ENCODE peak calls at places on chromosomes 1 and 21, in six cellular contexts. S, M, X, D, Z and V are unnamed samples.

GRCh38 chr1:189658381-189658780 is 819.3 kb downstream of the BRINP3 start:
- DNase-seq in X (peak; percentile 38), M (no peak), Z (no peak), S (no peak), D (no peak), V (peak; percentile 47)

GRCh38 chr1:58290685-58291372 is 255.7 kb downstream of the OMA1 start:
- DNase-seq in Z (no peak), X (peak; percentile 14), S (no peak), M (no peak), D (no peak), V (peak; percentile 1)

GRCh38 chr1:113396585-113396984 is 6.3 kb downstream of the MAGI3 start:
- DNase-seq in Z (no peak), S (no peak), D (no peak), X (no peak), M (no peak), V (no peak)

GRCh38 chr21:27196651-27197050 is 229.8 kb upstream of the ADAMTS5 start:
- DNase-seq in M (no peak), D (no peak), S (no peak), X (no peak), Z (no peak), V (no peak)

GRCh38 chr1:41616563-41616962 is 132.1 kb upstream of the EDN2 start:
- DNase-seq in X (no peak), Z (no peak), M (no peak), D (no peak), S (no peak), V (no peak)

GRCh38 chr1:212070720-212071302 is 35.3 kb downstream of the DTL start:
- DNase-seq in D (no peak), X (no peak), Z (no peak), S (no peak), M (no peak), V (peak; percentile 65)

GRCh38 chr1:94327001-94327685 is 89.8 kb upstream of the ARHGAP29 start:
- DNase-seq in M (no peak), X (no peak), S (no peak), Z (no peak), D (no peak), V (no peak)

GRCh38 chr1:25906644-25907300 is 553 bp upstream of the STMN1 start:
- DNase-seq in Z (no peak), S (no peak), X (no peak), M (no peak), D (no peak), V (no peak)

GRCh38 chr1:241048558-241048957 is 308.4 kb downstream of the RGS7 start:
- DNase-seq in X (no peak), S (no peak), Z (no peak), M (no peak), D (no peak), V (no peak)

GRCh38 chr1:40508375-40509341 is at the start of gene EXO5:
- DNase-seq in S (peak; percentile 81), X (peak; percentile 51), M (peak; percentile 56), D (peak; percentile 83), Z (peak; percentile 61), V (peak; percentile 44)

GRCh38 chr1:37471345-37472231 is 2.8 kb upstream of the ZC3H12A start:
- DNase-seq in X (peak; percentile 72), M (no peak), D (peak; percentile 95), Z (no peak), S (no peak), V (peak; percentile 66)

GRCh38 chr1:150516050-150516591 is 569 bp downstream of the FALEC start:
- DNase-seq in D (no peak), X (no peak), Z (no peak), S (no peak), M (no peak), V (peak; percentile 17)

GRCh38 chr1:212667223-212668139 is 32.2 kb downstream of the BATF3 start:
- DNase-seq in Z (no peak), S (no peak), M (no peak), X (peak; percentile 82), D (peak; percentile 80), V (peak; percentile 16)

GRCh38 chr1:187383366-187383765 is 554.6 kb downstream of the PLA2G4A start:
- DNase-seq in Z (no peak), S (no peak), X (no peak), M (no peak), D (no peak), V (peak; percentile 39)

GRCh38 chr1:170210142-170210541 is 64.4 kb downstream of the NTMT2 start:
- DNase-seq in Z (no peak), X (no peak), D (no peak), S (no peak), M (no peak), V (no peak)

GRCh38 chr1:212518188-212518951 is 85.7 kb downstream of the NENF start:
- DNase-seq in M (no peak), S (no peak), Z (no peak), X (no peak), D (no peak), V (peak; percentile 55)

GRCh38 chr1:29703596-29703995 is 467.3 kb downstream of the PTPRU start:
- DNase-seq in S (no peak), X (no peak), D (no peak), Z (no peak), M (no peak), V (peak; percentile 68)

GRCh38 chr21:45975017-45975595 is 6.5 kb upstream of the COL6A1 start:
- DNase-seq in D (peak; percentile 85), S (no peak), M (no peak), X (no peak), Z (no peak), V (no peak)

GRCh38 chr1:20578721-20579380 is 10.0 kb upstream of the CDA start:
- DNase-seq in D (no peak), S (no peak), Z (no peak), X (no peak), M (no peak), V (no peak)

GRCh38 chr1:205026181-205026580 is 16.8 kb upstream of the CNTN2 start:
- DNase-seq in D (no peak), S (no peak), Z (no peak), M (no peak), X (no peak), V (no peak)

GRCh38 chr1:202145325-202146140 is 996 bp upstream of the ARL8A start:
- DNase-seq in X (no peak), Z (no peak), S (no peak), M (no peak), D (no peak), V (no peak)

GRCh38 chr1:221098462-221099406 is 219.5 kb downstream of the HLX start:
- DNase-seq in S (no peak), M (no peak), Z (no peak), D (no peak), X (no peak), V (no peak)

GRCh38 chr1:32221980-32222751 is at the start of the genes EIF3I and TMEM234:
- DNase-seq in M (peak; percentile 84), X (peak; percentile 84), D (peak; percentile 95), S (peak; percentile 88), Z (peak; percentile 71), V (peak; percentile 91)

GRCh38 chr1:245715291-245715701 is 560.5 kb downstream of the KIF26B start:
- DNase-seq in D (no peak), M (no peak), S (no peak), X (no peak), Z (no peak), V (no peak)

GRCh38 chr1:199608414-199608813 is 419.1 kb upstream of the NR5A2 start:
- DNase-seq in M (no peak), D (no peak), X (no peak), Z (no peak), S (no peak), V (no peak)

GRCh38 chr1:167634435-167634834 is 4.4 kb downstream of the RCSD1 start:
- DNase-seq in Z (no peak), M (no peak), X (peak; percentile 69), S (no peak), D (no peak), V (peak; percentile 12)

GRCh38 chr1:116820362-116820761 is 66.1 kb downstream of the CD2 start:
- DNase-seq in X (no peak), D (no peak), M (no peak), S (no peak), Z (no peak), V (no peak)

GRCh38 chr1:25477448-25478034 is 46.8 kb downstream of the MACO1 start:
- DNase-seq in Z (no peak), S (no peak), M (no peak), D (no peak), X (no peak), V (no peak)

GRCh38 chr1:44036409-44037111 is 5.3 kb upstream of the SLC6A9 start:
- DNase-seq in S (peak; percentile 32), X (peak; percentile 51), Z (peak; percentile 32), D (no peak), M (peak; percentile 58), V (peak; percentile 77)

GRCh38 chr1:221912230-221912629 is 170.3 kb upstream of the DUSP10 start:
- DNase-seq in D (no peak), Z (no peak), M (no peak), X (no peak), S (peak; percentile 8), V (no peak)

GRCh38 chr1:203185585-203185984 is 919 bp downstream of the CHI3L1 start:
- DNase-seq in D (no peak), Z (no peak), X (no peak), M (no peak), S (no peak), V (no peak)

GRCh38 chr1:19427087-19427781 is 58.1 kb downstream of the CAPZB start:
- DNase-seq in D (no peak), Z (no peak), S (no peak), M (no peak), X (no peak), V (no peak)

GRCh38 chr1:159826436-159827101 is at the start of gene SLAMF8:
- DNase-seq in S (peak; percentile 47), X (no peak), D (no peak), Z (no peak), M (peak; percentile 60), V (no peak)

GRCh38 chr1:209620484-209620879 is 31.7 kb downstream of the LAMB3 start:
- DNase-seq in X (no peak), Z (no peak), M (no peak), D (no peak), S (no peak), V (no peak)

GRCh38 chr1:52904590-52905375 is 16.8 kb downstream of the ECHDC2 start:
- DNase-seq in S (peak; percentile 17), M (peak; percentile 11), D (no peak), X (no peak), Z (no peak), V (peak; percentile 14)

GRCh38 chr1:8434104-8434503 is 116.2 kb downstream of the SLC45A1 start:
- DNase-seq in D (no peak), S (no peak), X (no peak), M (no peak), Z (no peak), V (no peak)

GRCh38 chr1:23838401-23838866 is 13.2 kb upstream of the HMGCL start:
- DNase-seq in X (peak; percentile 33), S (peak; percentile 61), Z (peak; percentile 61), M (peak; percentile 52), D (peak; percentile 74), V (peak; percentile 58)

GRCh38 chr1:156912861-156913808 is 7.3 kb upstream of the LRRC71 start:
- DNase-seq in S (no peak), M (no peak), X (no peak), D (no peak), Z (no peak), V (no peak)

GRCh38 chr1:21631944-21632887 is 36.9 kb downstream of the RAP1GAP start:
- DNase-seq in X (no peak), Z (no peak), S (no peak), M (no peak), D (no peak), V (no peak)

GRCh38 chr1:109980324-109981127 is 4.0 kb upstream of the AHCYL1 start:
- DNase-seq in S (no peak), Z (no peak), M (no peak), D (no peak), X (no peak), V (no peak)